ENCODE peak calls at places on chromosomes 2 and 18, in eight cellular contexts. One of them, this sample, is unnamed.
A peak's percentile ranks its signal among the peaks of the same experiment; 100 is the strongest.

GRCh38 chr2:9655441-9656269 is 24.9 kb upstream of the YWHAQ start:
- DNase-seq in heart left ventricle: no peak
- DNase-seq in cardiac muscle cell: no peak
- DNase-seq in PC-9: peak; percentile 70
- DNase-seq in mammary epithelial cell: peak; percentile 92
- DNase-seq in adrenal gland: no peak
- DNase-seq in left ventricle myocardium inferior: no peak
- DNase-seq in uterus: no peak
- DNase-seq in this sample: no peak

GRCh38 chr2:219987830-219988229 is 360.4 kb downstream of the SLC4A3 start:
- DNase-seq in heart left ventricle: no peak
- DNase-seq in cardiac muscle cell: no peak
- DNase-seq in PC-9: peak; percentile 45
- DNase-seq in mammary epithelial cell: peak; percentile 96
- DNase-seq in adrenal gland: no peak
- DNase-seq in left ventricle myocardium inferior: no peak
- DNase-seq in uterus: no peak
- DNase-seq in this sample: no peak

GRCh38 chr2:204258900-204259299 is 286.4 kb upstream of the PARD3B start:
- DNase-seq in heart left ventricle: no peak
- DNase-seq in cardiac muscle cell: no peak
- DNase-seq in PC-9: no peak
- DNase-seq in mammary epithelial cell: no peak
- DNase-seq in adrenal gland: no peak
- DNase-seq in left ventricle myocardium inferior: no peak
- DNase-seq in uterus: no peak
- DNase-seq in this sample: no peak

GRCh38 chr2:239220976-239221375 is 179.8 kb downstream of the HDAC4 start:
- DNase-seq in heart left ventricle: no peak
- DNase-seq in cardiac muscle cell: no peak
- DNase-seq in PC-9: no peak
- DNase-seq in mammary epithelial cell: no peak
- DNase-seq in adrenal gland: no peak
- DNase-seq in left ventricle myocardium inferior: no peak
- DNase-seq in uterus: peak; percentile 13
- DNase-seq in this sample: no peak

GRCh38 chr2:55109219-55109891 is 59.1 kb upstream of the RTN4 start:
- DNase-seq in heart left ventricle: no peak
- DNase-seq in cardiac muscle cell: no peak
- DNase-seq in PC-9: peak; percentile 98
- DNase-seq in mammary epithelial cell: no peak
- DNase-seq in adrenal gland: no peak
- DNase-seq in left ventricle myocardium inferior: no peak
- DNase-seq in uterus: no peak
- DNase-seq in this sample: no peak

GRCh38 chr18:44882163-44882881 is 201.6 kb downstream of the SETBP1 start:
- DNase-seq in heart left ventricle: no peak
- DNase-seq in cardiac muscle cell: peak; percentile 88
- DNase-seq in PC-9: no peak
- DNase-seq in mammary epithelial cell: no peak
- DNase-seq in adrenal gland: no peak
- DNase-seq in left ventricle myocardium inferior: peak; percentile 32
- DNase-seq in uterus: no peak
- DNase-seq in this sample: no peak

GRCh38 chr2:148896116-148896515 is 21.1 kb downstream of the KIF5C start:
- DNase-seq in heart left ventricle: no peak
- DNase-seq in cardiac muscle cell: no peak
- DNase-seq in PC-9: no peak
- DNase-seq in mammary epithelial cell: no peak
- DNase-seq in adrenal gland: no peak
- DNase-seq in left ventricle myocardium inferior: no peak
- DNase-seq in uterus: no peak
- DNase-seq in this sample: no peak

GRCh38 chr18:13539050-13539449 is 187.3 kb downstream of the FAM210A start:
- DNase-seq in heart left ventricle: no peak
- DNase-seq in cardiac muscle cell: no peak
- DNase-seq in PC-9: no peak
- DNase-seq in mammary epithelial cell: no peak
- DNase-seq in adrenal gland: peak; percentile 44
- DNase-seq in left ventricle myocardium inferior: no peak
- DNase-seq in uterus: peak; percentile 70
- DNase-seq in this sample: no peak

GRCh38 chr2:16409006-16409390 is 256.6 kb downstream of the CYRIA start:
- DNase-seq in heart left ventricle: no peak
- DNase-seq in cardiac muscle cell: no peak
- DNase-seq in PC-9: no peak
- DNase-seq in mammary epithelial cell: no peak
- DNase-seq in adrenal gland: no peak
- DNase-seq in left ventricle myocardium inferior: no peak
- DNase-seq in uterus: no peak
- DNase-seq in this sample: no peak

GRCh38 chr2:237888389-237888788 is 29.0 kb downstream of the RAMP1 start:
- DNase-seq in heart left ventricle: no peak
- DNase-seq in cardiac muscle cell: no peak
- DNase-seq in PC-9: peak; percentile 76
- DNase-seq in mammary epithelial cell: no peak
- DNase-seq in adrenal gland: no peak
- DNase-seq in left ventricle myocardium inferior: no peak
- DNase-seq in uterus: no peak
- DNase-seq in this sample: no peak

GRCh38 chr2:39484206-39484605 is 47.1 kb upstream of the MAP4K3 start:
- DNase-seq in heart left ventricle: no peak
- DNase-seq in cardiac muscle cell: no peak
- DNase-seq in PC-9: no peak
- DNase-seq in mammary epithelial cell: no peak
- DNase-seq in adrenal gland: peak; percentile 39
- DNase-seq in left ventricle myocardium inferior: no peak
- DNase-seq in uterus: no peak
- DNase-seq in this sample: no peak

GRCh38 chr18:48975817-48976649 is 25.3 kb upstream of the SMAD7 start:
- DNase-seq in heart left ventricle: peak; percentile 75
- DNase-seq in cardiac muscle cell: peak; percentile 90
- DNase-seq in PC-9: peak; percentile 49
- DNase-seq in mammary epithelial cell: peak; percentile 55
- DNase-seq in adrenal gland: peak; percentile 65
- DNase-seq in left ventricle myocardium inferior: peak; percentile 48
- DNase-seq in uterus: no peak
- DNase-seq in this sample: peak; percentile 72

GRCh38 chr2:176641436-176641835 is 372.2 kb downstream of the MTX2 start:
- DNase-seq in heart left ventricle: no peak
- DNase-seq in cardiac muscle cell: no peak
- DNase-seq in PC-9: no peak
- DNase-seq in mammary epithelial cell: no peak
- DNase-seq in adrenal gland: no peak
- DNase-seq in left ventricle myocardium inferior: no peak
- DNase-seq in uterus: no peak
- DNase-seq in this sample: no peak
- H3K27me3 ChIP-seq in heart left ventricle: peaks cover 18% of the 10 kb centered on the region
- H3K27me3 ChIP-seq in cardiac muscle cell: peaks cover 96% of the 10 kb centered on the region
- H3K27me3 ChIP-seq in PC-9: peaks cover 8% of the 10 kb centered on the region
- H3K27me3 ChIP-seq in mammary epithelial cell: no peaks in the 10 kb centered on the region
- H3K27me3 ChIP-seq in adrenal gland: no peaks in the 10 kb centered on the region
- H3K27me3 ChIP-seq in left ventricle myocardium inferior: peaks cover 99% of the 10 kb centered on the region
- H3K27me3 ChIP-seq in uterus: no peaks in the 10 kb centered on the region
- H3K27me3 ChIP-seq in this sample: no peaks in the 10 kb centered on the region

GRCh38 chr18:39737869-39738268 is 2172.3 kb upstream of the CELF4 start:
- DNase-seq in heart left ventricle: no peak
- DNase-seq in cardiac muscle cell: no peak
- DNase-seq in PC-9: no peak
- DNase-seq in mammary epithelial cell: no peak
- DNase-seq in adrenal gland: no peak
- DNase-seq in left ventricle myocardium inferior: no peak
- DNase-seq in uterus: no peak
- DNase-seq in this sample: no peak

GRCh38 chr18:39732918-39733317 is 2167.3 kb upstream of the CELF4 start:
- DNase-seq in heart left ventricle: no peak
- DNase-seq in cardiac muscle cell: no peak
- DNase-seq in PC-9: no peak
- DNase-seq in mammary epithelial cell: no peak
- DNase-seq in adrenal gland: no peak
- DNase-seq in left ventricle myocardium inferior: no peak
- DNase-seq in uterus: no peak
- DNase-seq in this sample: no peak
- TF ChIP-seq CTCF in heart left ventricle: no peak
- TF ChIP-seq CTCF in cardiac muscle cell: no peak
- TF ChIP-seq CTCF in PC-9: no peak
- TF ChIP-seq CTCF in mammary epithelial cell: peak; percentile 26
- TF ChIP-seq CTCF in adrenal gland: no peak
- TF ChIP-seq CTCF in left ventricle myocardium inferior: no peak
- TF ChIP-seq CTCF in uterus: no peak
- TF ChIP-seq CTCF in this sample: no peak

GRCh38 chr18:14965553-14965952 is 217.6 kb downstream of the ANKRD30B start:
- DNase-seq in heart left ventricle: no peak
- DNase-seq in cardiac muscle cell: no peak
- DNase-seq in PC-9: no peak
- DNase-seq in mammary epithelial cell: no peak
- DNase-seq in adrenal gland: no peak
- DNase-seq in left ventricle myocardium inferior: no peak
- DNase-seq in uterus: no peak
- DNase-seq in this sample: no peak

GRCh38 chr18:14962626-14963025 is 214.7 kb downstream of the ANKRD30B start:
- DNase-seq in heart left ventricle: no peak
- DNase-seq in cardiac muscle cell: no peak
- DNase-seq in PC-9: no peak
- DNase-seq in mammary epithelial cell: no peak
- DNase-seq in adrenal gland: no peak
- DNase-seq in left ventricle myocardium inferior: no peak
- DNase-seq in uterus: no peak
- DNase-seq in this sample: no peak

GRCh38 chr18:14963246-14963645 is 215.3 kb downstream of the ANKRD30B start:
- DNase-seq in heart left ventricle: no peak
- DNase-seq in cardiac muscle cell: no peak
- DNase-seq in PC-9: no peak
- DNase-seq in mammary epithelial cell: no peak
- DNase-seq in adrenal gland: no peak
- DNase-seq in left ventricle myocardium inferior: no peak
- DNase-seq in uterus: no peak
- DNase-seq in this sample: no peak

GRCh38 chr18:14961991-14962390 is 214.0 kb downstream of the ANKRD30B start:
- DNase-seq in heart left ventricle: no peak
- DNase-seq in cardiac muscle cell: no peak
- DNase-seq in PC-9: no peak
- DNase-seq in mammary epithelial cell: no peak
- DNase-seq in adrenal gland: no peak
- DNase-seq in left ventricle myocardium inferior: no peak
- DNase-seq in uterus: no peak
- DNase-seq in this sample: no peak

DNA sequence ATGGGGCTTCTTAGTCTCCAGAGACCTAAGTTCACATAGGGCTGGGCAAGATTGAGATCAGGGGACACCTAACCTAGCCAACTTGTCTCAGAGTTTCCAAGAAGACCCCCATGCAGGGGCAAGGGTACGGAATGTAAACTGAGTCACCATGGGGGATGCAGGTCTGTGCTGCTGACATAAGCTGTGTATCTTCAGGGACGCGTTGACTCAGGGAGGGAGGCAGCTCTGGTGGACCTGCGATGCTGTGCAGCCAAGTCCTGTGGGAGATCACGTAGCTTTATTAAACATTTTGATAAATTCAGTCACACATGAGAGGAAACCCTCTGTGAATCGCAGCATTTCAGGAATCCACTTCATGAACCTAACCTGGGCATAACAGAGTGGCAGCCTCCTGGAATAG is 216.0 kb downstream of the ANKRD30B start:
- DNase-seq in heart left ventricle: no peak
- DNase-seq in cardiac muscle cell: no peak
- DNase-seq in PC-9: no peak
- DNase-seq in mammary epithelial cell: no peak
- DNase-seq in adrenal gland: no peak
- DNase-seq in left ventricle myocardium inferior: no peak
- DNase-seq in uterus: no peak
- DNase-seq in this sample: no peak
- H3K9me3 ChIP-seq in heart left ventricle: no peaks in the 10 kb centered on the region
- H3K9me3 ChIP-seq in cardiac muscle cell: no peaks in the 10 kb centered on the region
- H3K9me3 ChIP-seq in PC-9: no peaks in the 10 kb centered on the region
- H3K9me3 ChIP-seq in mammary epithelial cell: peaks cover 8% of the 10 kb centered on the region
- H3K9me3 ChIP-seq in adrenal gland: no peaks in the 10 kb centered on the region
- H3K9me3 ChIP-seq in left ventricle myocardium inferior: no peaks in the 10 kb centered on the region
- H3K9me3 ChIP-seq in uterus: no peaks in the 10 kb centered on the region
- H3K9me3 ChIP-seq in this sample: no peaks in the 10 kb centered on the region

DNA sequence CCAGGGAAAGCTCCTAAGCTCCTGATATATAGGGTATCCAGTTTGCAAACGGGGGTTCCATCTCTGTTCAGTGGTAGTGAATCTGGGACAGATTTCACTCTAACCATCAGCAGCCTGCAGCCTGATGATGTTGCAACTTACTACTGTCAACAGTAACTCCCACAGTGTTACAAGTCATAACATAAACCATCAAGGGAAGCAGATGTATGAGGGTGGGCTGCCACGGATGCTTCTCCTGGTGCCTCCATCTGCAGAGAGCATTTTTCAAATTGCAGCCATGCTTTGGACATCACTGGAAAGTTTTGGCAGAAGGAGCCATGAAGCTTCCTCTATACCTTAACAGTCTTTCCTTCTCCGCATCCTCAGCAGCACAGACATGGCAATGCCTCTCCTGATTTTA is 234.5 kb downstream of the ANKRD36B start:
- DNase-seq in heart left ventricle: no peak
- DNase-seq in cardiac muscle cell: no peak
- DNase-seq in PC-9: no peak
- DNase-seq in mammary epithelial cell: no peak
- DNase-seq in adrenal gland: no peak
- DNase-seq in left ventricle myocardium inferior: no peak
- DNase-seq in uterus: no peak
- DNase-seq in this sample: no peak
- H3K27me3 ChIP-seq in heart left ventricle: no peaks in the 10 kb centered on the region
- H3K27me3 ChIP-seq in cardiac muscle cell: no peaks in the 10 kb centered on the region
- H3K27me3 ChIP-seq in PC-9: no peaks in the 10 kb centered on the region
- H3K27me3 ChIP-seq in mammary epithelial cell: peaks cover 20% of the 10 kb centered on the region
- H3K27me3 ChIP-seq in adrenal gland: no peaks in the 10 kb centered on the region
- H3K27me3 ChIP-seq in left ventricle myocardium inferior: peaks cover 58% of the 10 kb centered on the region
- H3K27me3 ChIP-seq in uterus: no peaks in the 10 kb centered on the region
- H3K27me3 ChIP-seq in this sample: no peaks in the 10 kb centered on the region

DNA sequence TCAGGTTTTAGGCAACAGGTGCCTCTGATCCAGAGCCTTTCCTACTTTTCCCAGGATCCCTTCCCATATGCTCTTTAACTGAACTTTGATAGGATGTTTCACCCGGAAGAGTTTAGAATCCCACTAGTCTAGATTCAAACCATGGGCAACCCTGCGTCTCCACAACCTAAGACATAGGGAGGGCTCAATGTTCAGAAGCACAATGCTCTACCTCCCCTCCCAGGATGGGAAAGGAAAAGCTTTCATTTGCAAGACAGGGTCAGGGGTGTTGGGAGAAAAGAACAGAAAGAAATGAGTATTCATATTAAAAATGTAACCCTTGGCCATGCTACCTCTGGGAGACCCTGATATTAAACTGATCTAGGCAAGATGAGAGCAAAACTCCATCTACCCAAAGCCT is 230.4 kb downstream of the MREG start:
- DNase-seq in heart left ventricle: no peak
- DNase-seq in cardiac muscle cell: no peak
- DNase-seq in PC-9: no peak
- DNase-seq in mammary epithelial cell: no peak
- DNase-seq in adrenal gland: no peak
- DNase-seq in left ventricle myocardium inferior: no peak
- DNase-seq in uterus: no peak
- DNase-seq in this sample: no peak
- TF ChIP-seq CTCF in heart left ventricle: no peak
- TF ChIP-seq CTCF in cardiac muscle cell: no peak
- TF ChIP-seq CTCF in PC-9: no peak
- TF ChIP-seq CTCF in mammary epithelial cell: no peak
- TF ChIP-seq CTCF in adrenal gland: no peak
- TF ChIP-seq CTCF in left ventricle myocardium inferior: no peak
- TF ChIP-seq CTCF in uterus: no peak
- TF ChIP-seq CTCF in this sample: no peak

GRCh38 chr2:212940816-212941215 is 210.6 kb downstream of the IKZF2 start:
- DNase-seq in heart left ventricle: no peak
- DNase-seq in cardiac muscle cell: peak; percentile 81
- DNase-seq in PC-9: peak; percentile 90
- DNase-seq in mammary epithelial cell: peak; percentile 85
- DNase-seq in adrenal gland: peak; percentile 10
- DNase-seq in left ventricle myocardium inferior: peak; percentile 15
- DNase-seq in uterus: no peak
- DNase-seq in this sample: no peak
- H3K9me3 ChIP-seq in heart left ventricle: no peaks in the 10 kb centered on the region
- H3K9me3 ChIP-seq in cardiac muscle cell: no peaks in the 10 kb centered on the region
- H3K9me3 ChIP-seq in PC-9: no peaks in the 10 kb centered on the region
- H3K9me3 ChIP-seq in mammary epithelial cell: no peaks in the 10 kb centered on the region
- H3K9me3 ChIP-seq in adrenal gland: no peaks in the 10 kb centered on the region
- H3K9me3 ChIP-seq in left ventricle myocardium inferior: no peaks in the 10 kb centered on the region
- H3K9me3 ChIP-seq in uterus: no peaks in the 10 kb centered on the region
- H3K9me3 ChIP-seq in this sample: no peaks in the 10 kb centered on the region